ENCODE peak calls at places on chromosomes 12 and 14, in eight cellular contexts. T is AG09309, M is natural killer cell, U is HFF-Myc, X is HCT116, J is neural crest cell, Z is coronary artery, Y is Caco-2. K is an unnamed sample.

GRCh38 chr12:11397366-11397765 is 2.0 kb upstream of the PRB2 start:
- DNase-seq in T (no peak), M (no peak), U (no peak), X (no peak), J (no peak), Z (no peak), Y (no peak), K (no peak)

GRCh38 chr12:26823391-26823790 is 9.6 kb downstream of the ITPR2 start:
- DNase-seq in T (no peak), M (no peak), U (no peak), X (no peak), J (no peak), Z (no peak), Y (no peak), K (no peak)

GRCh38 chr12:124665516-124665915 is 98.1 kb upstream of the NCOR2 start:
- DNase-seq in T (no peak), M (no peak), U (no peak), X (no peak), J (no peak), Z (no peak), Y (peak), K (no peak)

GRCh38 chr12:56716933-56717880 is 7.9 kb downstream of the NACA start:
- DNase-seq in T (no peak), M (no peak), U (no peak), X (no peak), J (no peak), Z (peak), Y (no peak), K (no peak)

GRCh38 chr12:85963322-85963721 is 89.2 kb downstream of the NTS start:
- DNase-seq in T (no peak), M (no peak), U (no peak), X (no peak), J (no peak), Z (no peak), Y (no peak), K (no peak)

GRCh38 chr14:71362920-71363584 is 455.8 kb downstream of the PCNX1 start:
- DNase-seq in T (no peak), M (no peak), U (no peak), X (no peak), J (no peak), Z (no peak), Y (no peak), K (no peak)

GRCh38 chr12:97426485-97427116 is 36.0 kb upstream of the RMST start:
- DNase-seq in T (no peak), M (no peak), U (no peak), X (no peak), J (no peak), Z (no peak), Y (no peak), K (no peak)

GRCh38 chr14:58315606-58316005 is 17.3 kb downstream of the ARID4A start:
- DNase-seq in T (no peak), M (no peak), U (no peak), X (no peak), J (no peak), Z (no peak), Y (no peak), K (no peak)

GRCh38 chr14:68564826-68565760 is 227.8 kb downstream of the ZFP36L1 start:
- DNase-seq in T (no peak), M (no peak), U (no peak), X (no peak), J (no peak), Z (no peak), Y (peak), K (no peak)

GRCh38 chr14:35474323-35474722 is 59.6 kb upstream of the INSM2 start:
- DNase-seq in T (no peak), M (no peak), U (no peak), X (no peak), J (no peak), Z (no peak), Y (no peak), K (no peak)

GRCh38 chr14:50622978-50623377 is 45.1 kb downstream of the SAV1 start:
- DNase-seq in T (no peak), M (no peak), U (no peak), X (no peak), J (no peak), Z (no peak), Y (no peak), K (no peak)

GRCh38 chr12:64392221-64392620 is 1.7 kb upstream of the C12orf56 start:
- DNase-seq in T (peak), M (no peak), U (no peak), X (no peak), J (no peak), Z (no peak), Y (peak), K (no peak)
- TF ChIP-seq CTCF in T (peak), M (no peak), U (peak), X (peak), J (peak), Z (no peak), Y (peak), K (peak)

GRCh38 chr12:112788205-112788604 is 3.3 kb upstream of the RPH3A start:
- DNase-seq in T (no peak), M (no peak), U (no peak), X (no peak), J (no peak), Z (peak), Y (no peak), K (no peak)
- TF ChIP-seq CTCF in T (no peak), M (no peak), U (no peak), X (no peak), J (no peak), Z (no peak), Y (no peak), K (peak)

GRCh38 chr12:39122562-39123204 is 217.3 kb upstream of the CPNE8 start:
- DNase-seq in T (no peak), M (no peak), U (no peak), X (peak), J (no peak), Z (no peak), Y (peak), K (no peak)
- TF ChIP-seq CTCF in T (no peak), M (no peak), U (no peak), X (peak), J (no peak), Z (no peak), Y (no peak), K (no peak)

DNA sequence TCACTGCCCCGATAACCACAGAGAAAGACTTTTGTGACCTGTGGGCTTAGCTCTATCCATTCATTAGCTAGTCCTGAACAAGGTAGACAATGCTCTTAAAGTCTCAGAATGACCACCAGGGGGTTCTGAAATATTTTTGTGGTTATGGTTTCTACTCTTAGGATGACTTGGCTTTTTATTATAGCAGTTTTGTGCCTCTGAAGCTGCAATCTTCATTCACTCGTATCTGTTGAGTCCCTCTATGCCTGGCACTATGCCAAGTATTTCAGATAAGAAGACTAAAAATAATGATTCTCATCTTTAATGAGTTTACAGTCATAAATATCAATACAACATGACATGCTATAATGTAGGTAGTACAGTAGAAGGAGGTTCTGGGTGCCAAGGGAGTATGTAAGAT is 130.8 kb upstream of the TRHDE start:
- DNase-seq in T (no peak), M (no peak), U (peak), X (peak), J (no peak), Z (no peak), Y (no peak), K (no peak)
- TF ChIP-seq CTCF in T (no peak), M (no peak), U (peak), X (no peak), J (peak), Z (no peak), Y (peak), K (peak)

DNA sequence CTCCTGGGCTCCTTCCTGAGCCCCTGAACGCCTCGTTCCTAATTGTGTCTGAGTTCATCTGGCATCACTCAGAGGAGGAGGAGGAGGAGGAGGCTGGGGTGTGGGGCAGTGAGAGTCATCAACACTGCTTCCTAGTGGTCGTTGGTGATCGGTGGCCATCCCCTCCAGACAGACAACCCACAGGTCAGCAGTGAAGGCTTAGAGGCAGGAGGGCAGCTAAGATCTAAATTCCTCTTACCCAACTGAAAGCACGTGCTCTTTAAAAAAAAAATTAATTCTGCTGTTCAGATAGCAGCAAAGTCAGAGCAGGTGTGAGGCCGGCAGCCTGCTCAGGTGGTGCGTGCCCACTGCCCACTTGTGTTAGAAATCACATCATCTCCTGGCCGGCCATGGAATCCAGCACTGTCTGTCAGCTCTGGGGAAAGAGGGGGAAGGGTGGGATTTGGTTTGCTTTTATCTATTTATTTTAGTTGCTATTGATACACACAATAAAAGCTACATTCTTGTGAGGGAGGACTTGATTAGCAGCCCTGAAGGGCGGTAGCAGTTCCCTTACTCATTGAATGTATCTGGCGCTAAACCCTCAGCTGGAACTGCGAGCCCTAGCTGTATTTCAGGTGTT is 46.6 kb downstream of the PPP2R5C start:
- DNase-seq in T (no peak), M (no peak), U (no peak), X (no peak), J (peak), Z (no peak), Y (peak), K (no peak)
- TF ChIP-seq CTCF in T (peak), M (no peak), U (peak), X (no peak), J (no peak), Z (no peak), Y (peak), K (peak)

GRCh38 chr12:88223519-88223918 is 81.4 kb downstream of the TMTC3 start:
- DNase-seq in T (no peak), M (no peak), U (no peak), X (no peak), J (no peak), Z (no peak), Y (no peak), K (no peak)

GRCh38 chr12:88227871-88228270 is 85.8 kb downstream of the TMTC3 start:
- DNase-seq in T (no peak), M (no peak), U (no peak), X (no peak), J (no peak), Z (no peak), Y (no peak), K (no peak)

GRCh38 chr12:88225776-88226175 is 83.7 kb downstream of the TMTC3 start:
- DNase-seq in T (no peak), M (no peak), U (no peak), X (no peak), J (no peak), Z (no peak), Y (no peak), K (no peak)

GRCh38 chr12:88227263-88227662 is 85.2 kb downstream of the TMTC3 start:
- DNase-seq in T (no peak), M (no peak), U (no peak), X (no peak), J (no peak), Z (no peak), Y (no peak), K (no peak)

DNA sequence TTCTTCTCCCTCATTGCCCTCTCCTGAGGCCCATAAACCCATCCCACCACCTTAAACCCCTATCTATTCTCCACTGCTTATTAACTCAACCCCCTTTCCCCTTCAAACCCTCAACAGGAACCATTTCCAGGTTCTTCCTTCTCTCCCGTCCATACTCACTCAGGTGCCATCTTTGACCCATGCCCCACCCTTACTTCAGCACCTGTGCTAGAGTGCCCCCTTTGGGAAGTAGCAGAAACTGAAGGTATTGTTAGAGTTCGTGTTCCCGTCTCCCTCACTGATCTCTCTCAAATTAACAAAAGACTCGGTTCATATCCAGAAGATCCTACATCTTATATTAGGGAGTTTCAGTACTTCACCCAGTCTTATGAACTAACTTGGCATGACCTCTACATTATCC is 86.6 kb downstream of the TMTC3 start:
- DNase-seq in T (no peak), M (no peak), U (no peak), X (no peak), J (no peak), Z (no peak), Y (no peak), K (no peak)
- TF ChIP-seq CTCF in T (no peak), M (no peak), U (no peak), X (no peak), J (no peak), Z (no peak), Y (no peak), K (no peak)

K was measured in type B pancreatic cell.